ENCODE peak calls at places on chromosomes 2 and 18, in eight cellular contexts. L is left ventricle myocardium inferior; U is psoas muscle; K is activated CD4-positive, alpha-beta T cell treated with anti-CD3 and anti-CD28 coated beads, Interleukin-2, amount 50 U/mL, for 1 hour; D is A549; X is NB4; J is GM12892; O is HAP-1. F is an unnamed sample.

GRCh38 chr18:65659912-65660311 is 90.9 kb upstream of the CDH7 start:
- DNase-seq in L (no peak), U (no peak), K (no peak), D (peak), X (no peak), J (no peak), O (no peak), F (no peak)

GRCh38 chr18:26286008-26286407 is 59.8 kb downstream of the TAF4B start:
- DNase-seq in L (no peak), U (no peak), K (no peak), D (no peak), X (peak), J (no peak), O (no peak), F (no peak)

GRCh38 chr2:86598966-86599365 is 24.7 kb downstream of the RNF103 start:
- DNase-seq in L (no peak), U (no peak), K (no peak), D (no peak), X (no peak), J (no peak), O (no peak), F (peak)

GRCh38 chr18:66872277-66872676 is 268.4 kb upstream of the CDH19 start:
- DNase-seq in L (no peak), U (no peak), K (no peak), D (peak), X (peak), J (no peak), O (no peak), F (no peak)

GRCh38 chr2:71070294-71071025 is 2.0 kb downstream of the NAGK start:
- DNase-seq in L (no peak), U (no peak), K (no peak), D (peak), X (peak), J (no peak), O (no peak), F (no peak)

GRCh38 chr2:127508621-127509034 is 17.7 kb downstream of the IWS1 start:
- DNase-seq in L (peak), U (peak), K (no peak), D (peak), X (peak), J (no peak), O (peak), F (peak)

GRCh38 chr2:147033046-147033445 is 811.8 kb upstream of the ACVR2A start:
- DNase-seq in L (no peak), U (no peak), K (no peak), D (no peak), X (no peak), J (no peak), O (no peak), F (no peak)

GRCh38 chr2:86791574-86791973 is 861 bp upstream of the CD8A start:
- DNase-seq in L (no peak), U (no peak), K (no peak), D (no peak), X (no peak), J (no peak), O (no peak), F (no peak)

GRCh38 chr2:217527586-217528202 is 475.1 kb downstream of the TNS1 start:
- DNase-seq in L (no peak), U (no peak), K (no peak), D (no peak), X (no peak), J (no peak), O (no peak), F (no peak)

GRCh38 chr2:27013738-27014137 is 19.0 kb upstream of the TMEM214 start:
- DNase-seq in L (no peak), U (no peak), K (no peak), D (no peak), X (no peak), J (no peak), O (no peak), F (no peak)

GRCh38 chr18:36724591-36725001 is 104.2 kb downstream of the TPGS2 start:
- DNase-seq in L (no peak), U (no peak), K (no peak), D (no peak), X (no peak), J (no peak), O (no peak), F (no peak)

GRCh38 chr2:171345971-171346722 is 87.6 kb downstream of the METTL8 start:
- DNase-seq in L (no peak), U (no peak), K (no peak), D (no peak), X (no peak), J (no peak), O (no peak), F (no peak)

GRCh38 chr2:145197944-145198343 is 678.0 kb upstream of the ZEB2 start:
- DNase-seq in L (no peak), U (no peak), K (no peak), D (no peak), X (no peak), J (no peak), O (no peak), F (no peak)

GRCh38 chr18:77131652-77132368 is 773 bp downstream of the MBP start:
- DNase-seq in L (peak), U (peak), K (peak), D (peak), X (peak), J (no peak), O (peak), F (no peak)

GRCh38 chr2:43370705-43371104 is 144.3 kb upstream of the ZFP36L2 start:
- DNase-seq in L (no peak), U (no peak), K (no peak), D (no peak), X (no peak), J (no peak), O (no peak), F (no peak)

GRCh38 chr2:26245810-26246209 is 1.1 kb downstream of the HADHB start:
- DNase-seq in L (no peak), U (no peak), K (no peak), D (no peak), X (peak), J (no peak), O (peak), F (no peak)

GRCh38 chr18:38493991-38494559 is 928.5 kb upstream of the CELF4 start:
- DNase-seq in L (no peak), U (no peak), K (no peak), D (no peak), X (no peak), J (no peak), O (no peak), F (no peak)

GRCh38 chr18:52312321-52312720 is 27.7 kb upstream of the DCC start:
- DNase-seq in L (no peak), U (no peak), K (no peak), D (no peak), X (no peak), J (no peak), O (no peak), F (no peak)

GRCh38 chr2:154158101-154158500 is 286.4 kb downstream of the GALNT13 start:
- DNase-seq in L (no peak), U (no peak), K (no peak), D (peak), X (no peak), J (no peak), O (no peak), F (no peak)

GRCh38 chr2:170216415-170216814 is 38.5 kb downstream of the MYO3B start:
- DNase-seq in L (no peak), U (no peak), K (no peak), D (no peak), X (no peak), J (no peak), O (no peak), F (no peak)

GRCh38 chr2:120391905-120392665 is 46.1 kb downstream of the INHBB start:
- DNase-seq in L (no peak), U (peak), K (no peak), D (no peak), X (no peak), J (no peak), O (peak), F (no peak)

GRCh38 chr2:242030858-242031257 is 161.3 kb downstream of the RTP5 start:
- DNase-seq in L (no peak), U (peak), K (no peak), D (no peak), X (no peak), J (no peak), O (no peak), F (no peak)

GRCh38 chr2:160747771-160748170 is 254.2 kb upstream of the RBMS1 start:
- DNase-seq in L (no peak), U (no peak), K (no peak), D (no peak), X (no peak), J (no peak), O (no peak), F (no peak)

GRCh38 chr2:10547663-10548384 is 99.7 kb upstream of the ODC1 start:
- DNase-seq in L (no peak), U (no peak), K (no peak), D (no peak), X (no peak), J (no peak), O (no peak), F (no peak)

GRCh38 chr2:122808286-122808969 is 1053.0 kb downstream of the TSN start:
- DNase-seq in L (no peak), U (no peak), K (no peak), D (no peak), X (no peak), J (no peak), O (no peak), F (no peak)

GRCh38 chr2:144517825-144518699 is 1.9 kb downstream of the ZEB2 start:
- DNase-seq in L (no peak), U (no peak), K (no peak), D (no peak), X (peak), J (no peak), O (peak), F (no peak)

GRCh38 chr18:45353530-45353929 is 261.7 kb upstream of the SLC14A2 start:
- DNase-seq in L (no peak), U (no peak), K (no peak), D (peak), X (no peak), J (no peak), O (no peak), F (no peak)

GRCh38 chr2:119490106-119490505 is 34.2 kb downstream of the SCTR start:
- DNase-seq in L (no peak), U (no peak), K (no peak), D (no peak), X (no peak), J (no peak), O (no peak), F (no peak)

GRCh38 chr2:71503827-71504226 is 50.5 kb downstream of the DYSF start:
- DNase-seq in L (peak), U (no peak), K (no peak), D (no peak), X (no peak), J (no peak), O (no peak), F (peak)

GRCh38 chr2:112185131-112185530 is 46.9 kb downstream of the FBLN7 start:
- DNase-seq in L (no peak), U (no peak), K (no peak), D (no peak), X (no peak), J (no peak), O (no peak), F (no peak)

GRCh38 chr2:200845669-200846325 is 18.7 kb downstream of the CLK1 start:
- DNase-seq in L (no peak), U (no peak), K (no peak), D (no peak), X (peak), J (no peak), O (no peak), F (no peak)

GRCh38 chr2:88885275-88885674 is 193.8 kb downstream of the RPIA start:
- DNase-seq in L (no peak), U (no peak), K (no peak), D (no peak), X (no peak), J (no peak), O (no peak), F (no peak)

GRCh38 chr2:168159754-168160585 is 87.4 kb downstream of the STK39 start:
- DNase-seq in L (no peak), U (no peak), K (no peak), D (no peak), X (no peak), J (no peak), O (no peak), F (no peak)

GRCh38 chr2:119008108-119008507 is 66.1 kb downstream of the MARCO start:
- DNase-seq in L (no peak), U (no peak), K (no peak), D (peak), X (peak), J (no peak), O (no peak), F (no peak)

GRCh38 chr2:61335226-61335625 is 135.7 kb downstream of the USP34 start:
- DNase-seq in L (no peak), U (no peak), K (no peak), D (no peak), X (no peak), J (no peak), O (peak), F (no peak)

GRCh38 chr2:83196225-83196624 is 1262.9 kb downstream of the SUCLG1 start:
- DNase-seq in L (no peak), U (no peak), K (no peak), D (peak), X (peak), J (no peak), O (no peak), F (no peak)

F was measured in pulmonary artery endothelial cell.